ENCODE peak calls at places on chromosomes 11 and 22, in nine cellular contexts. One of them, this sample, is unnamed.

GRCh38 chr11:69911310-69912160 is 92.3 kb upstream of the FGF3 start:
- DNase-seq in adrenal gland: no peak
- DNase-seq in hypothalamus: no peak
- DNase-seq in left lung: peak; percentile 19
- DNase-seq in aorta: peak; percentile 77
- DNase-seq in kidney epithelial cell: no peak
- DNase-seq in right lobe of liver: peak; percentile 46
- DNase-seq in substantia nigra: no peak
- DNase-seq in stimulated activated CD4-positive, alpha-beta T cell treated with anti-CD3 and anti-CD28 coated beads, Interleukin-4, amount 100 ng/mL, for 48 hours: no peak
- DNase-seq in this sample: no peak

GRCh38 chr11:124946735-124947141 is 7.3 kb upstream of the CCDC15 start:
- DNase-seq in adrenal gland: no peak
- DNase-seq in hypothalamus: peak; percentile 73
- DNase-seq in left lung: no peak
- DNase-seq in aorta: no peak
- DNase-seq in kidney epithelial cell: no peak
- DNase-seq in right lobe of liver: no peak
- DNase-seq in substantia nigra: peak; percentile 82
- DNase-seq in stimulated activated CD4-positive, alpha-beta T cell treated with anti-CD3 and anti-CD28 coated beads, Interleukin-4, amount 100 ng/mL, for 48 hours: no peak
- DNase-seq in this sample: peak; percentile 47

GRCh38 chr11:61882879-61883278 is 8.5 kb downstream of the FADS3 start:
- DNase-seq in adrenal gland: no peak
- DNase-seq in hypothalamus: no peak
- DNase-seq in left lung: no peak
- DNase-seq in aorta: no peak
- DNase-seq in kidney epithelial cell: no peak
- DNase-seq in right lobe of liver: no peak
- DNase-seq in substantia nigra: no peak
- DNase-seq in stimulated activated CD4-positive, alpha-beta T cell treated with anti-CD3 and anti-CD28 coated beads, Interleukin-4, amount 100 ng/mL, for 48 hours: no peak
- DNase-seq in this sample: no peak

GRCh38 chr11:113710989-113711388 is 4.9 kb upstream of the TMPRSS5 start:
- DNase-seq in adrenal gland: no peak
- DNase-seq in hypothalamus: no peak
- DNase-seq in left lung: no peak
- DNase-seq in aorta: no peak
- DNase-seq in kidney epithelial cell: no peak
- DNase-seq in right lobe of liver: no peak
- DNase-seq in substantia nigra: no peak
- DNase-seq in stimulated activated CD4-positive, alpha-beta T cell treated with anti-CD3 and anti-CD28 coated beads, Interleukin-4, amount 100 ng/mL, for 48 hours: no peak
- DNase-seq in this sample: no peak

GRCh38 chr11:27795955-27796861 is 96.0 kb upstream of the BDNF start:
- DNase-seq in adrenal gland: no peak
- DNase-seq in hypothalamus: no peak
- DNase-seq in left lung: peak; percentile 46
- DNase-seq in aorta: no peak
- DNase-seq in kidney epithelial cell: no peak
- DNase-seq in right lobe of liver: no peak
- DNase-seq in substantia nigra: no peak
- DNase-seq in stimulated activated CD4-positive, alpha-beta T cell treated with anti-CD3 and anti-CD28 coated beads, Interleukin-4, amount 100 ng/mL, for 48 hours: no peak
- DNase-seq in this sample: no peak

GRCh38 chr11:84503503-84503902 is 1123.6 kb downstream of the DLG2 start:
- DNase-seq in adrenal gland: no peak
- DNase-seq in hypothalamus: no peak
- DNase-seq in left lung: no peak
- DNase-seq in aorta: no peak
- DNase-seq in kidney epithelial cell: no peak
- DNase-seq in right lobe of liver: no peak
- DNase-seq in substantia nigra: no peak
- DNase-seq in stimulated activated CD4-positive, alpha-beta T cell treated with anti-CD3 and anti-CD28 coated beads, Interleukin-4, amount 100 ng/mL, for 48 hours: no peak
- DNase-seq in this sample: no peak

GRCh38 chr22:38570841-38571364 is 920 bp upstream of the DMC1 start:
- DNase-seq in adrenal gland: peak; percentile 59
- DNase-seq in hypothalamus: peak; percentile 78
- DNase-seq in left lung: peak; percentile 36
- DNase-seq in aorta: peak; percentile 87
- DNase-seq in kidney epithelial cell: no peak
- DNase-seq in right lobe of liver: no peak
- DNase-seq in substantia nigra: peak; percentile 32
- DNase-seq in stimulated activated CD4-positive, alpha-beta T cell treated with anti-CD3 and anti-CD28 coated beads, Interleukin-4, amount 100 ng/mL, for 48 hours: peak; percentile 23
- DNase-seq in this sample: no peak

GRCh38 chr11:82546556-82547162 is 187.0 kb downstream of the FAM181B start:
- DNase-seq in adrenal gland: no peak
- DNase-seq in hypothalamus: no peak
- DNase-seq in left lung: no peak
- DNase-seq in aorta: no peak
- DNase-seq in kidney epithelial cell: no peak
- DNase-seq in right lobe of liver: no peak
- DNase-seq in substantia nigra: no peak
- DNase-seq in stimulated activated CD4-positive, alpha-beta T cell treated with anti-CD3 and anti-CD28 coated beads, Interleukin-4, amount 100 ng/mL, for 48 hours: no peak
- DNase-seq in this sample: no peak

GRCh38 chr22:38065539-38065938 is 8.3 kb downstream of the PICK1 start:
- DNase-seq in adrenal gland: no peak
- DNase-seq in hypothalamus: no peak
- DNase-seq in left lung: no peak
- DNase-seq in aorta: no peak
- DNase-seq in kidney epithelial cell: no peak
- DNase-seq in right lobe of liver: no peak
- DNase-seq in substantia nigra: no peak
- DNase-seq in stimulated activated CD4-positive, alpha-beta T cell treated with anti-CD3 and anti-CD28 coated beads, Interleukin-4, amount 100 ng/mL, for 48 hours: no peak
- DNase-seq in this sample: no peak

GRCh38 chr11:99351620-99352019 is 330.9 kb downstream of the CNTN5 start:
- DNase-seq in adrenal gland: no peak
- DNase-seq in hypothalamus: no peak
- DNase-seq in left lung: no peak
- DNase-seq in aorta: no peak
- DNase-seq in kidney epithelial cell: no peak
- DNase-seq in right lobe of liver: no peak
- DNase-seq in substantia nigra: no peak
- DNase-seq in stimulated activated CD4-positive, alpha-beta T cell treated with anti-CD3 and anti-CD28 coated beads, Interleukin-4, amount 100 ng/mL, for 48 hours: no peak
- DNase-seq in this sample: no peak

GRCh38 chr11:61023086-61024035 is 51.9 kb downstream of the CD6 start:
- DNase-seq in adrenal gland: no peak
- DNase-seq in hypothalamus: no peak
- DNase-seq in left lung: no peak
- DNase-seq in aorta: no peak
- DNase-seq in kidney epithelial cell: no peak
- DNase-seq in right lobe of liver: no peak
- DNase-seq in substantia nigra: no peak
- DNase-seq in stimulated activated CD4-positive, alpha-beta T cell treated with anti-CD3 and anti-CD28 coated beads, Interleukin-4, amount 100 ng/mL, for 48 hours: peak; percentile 57
- DNase-seq in this sample: no peak

GRCh38 chr11:119739021-119739703 is 10.2 kb upstream of the NECTIN1 start:
- DNase-seq in adrenal gland: no peak
- DNase-seq in hypothalamus: no peak
- DNase-seq in left lung: no peak
- DNase-seq in aorta: no peak
- DNase-seq in kidney epithelial cell: no peak
- DNase-seq in right lobe of liver: no peak
- DNase-seq in substantia nigra: no peak
- DNase-seq in stimulated activated CD4-positive, alpha-beta T cell treated with anti-CD3 and anti-CD28 coated beads, Interleukin-4, amount 100 ng/mL, for 48 hours: no peak
- DNase-seq in this sample: no peak

GRCh38 chr22:29143848-29144785 is 61.6 kb upstream of the EMID1 start:
- DNase-seq in adrenal gland: peak; percentile 41
- DNase-seq in hypothalamus: no peak
- DNase-seq in left lung: no peak
- DNase-seq in aorta: peak; percentile 22
- DNase-seq in kidney epithelial cell: no peak
- DNase-seq in right lobe of liver: no peak
- DNase-seq in substantia nigra: no peak
- DNase-seq in stimulated activated CD4-positive, alpha-beta T cell treated with anti-CD3 and anti-CD28 coated beads, Interleukin-4, amount 100 ng/mL, for 48 hours: no peak
- DNase-seq in this sample: no peak

GRCh38 chr22:46036558-46037408 is 59.8 kb upstream of the WNT7B start:
- DNase-seq in adrenal gland: peak; percentile 70
- DNase-seq in hypothalamus: no peak
- DNase-seq in left lung: peak; percentile 41
- DNase-seq in aorta: peak; percentile 66
- DNase-seq in kidney epithelial cell: no peak
- DNase-seq in right lobe of liver: peak; percentile 56
- DNase-seq in substantia nigra: no peak
- DNase-seq in stimulated activated CD4-positive, alpha-beta T cell treated with anti-CD3 and anti-CD28 coated beads, Interleukin-4, amount 100 ng/mL, for 48 hours: no peak
- DNase-seq in this sample: no peak

GRCh38 chr11:13685461-13686108 is 17.1 kb downstream of the FAR1 start:
- DNase-seq in adrenal gland: no peak
- DNase-seq in hypothalamus: no peak
- DNase-seq in left lung: no peak
- DNase-seq in aorta: no peak
- DNase-seq in kidney epithelial cell: no peak
- DNase-seq in right lobe of liver: no peak
- DNase-seq in substantia nigra: no peak
- DNase-seq in stimulated activated CD4-positive, alpha-beta T cell treated with anti-CD3 and anti-CD28 coated beads, Interleukin-4, amount 100 ng/mL, for 48 hours: no peak
- DNase-seq in this sample: no peak

GRCh38 chr11:86940122-86940777 is 14.9 kb downstream of the FZD4 start:
- DNase-seq in adrenal gland: peak; percentile 83
- DNase-seq in hypothalamus: no peak
- DNase-seq in left lung: no peak
- DNase-seq in aorta: no peak
- DNase-seq in kidney epithelial cell: no peak
- DNase-seq in right lobe of liver: peak; percentile 60
- DNase-seq in substantia nigra: no peak
- DNase-seq in stimulated activated CD4-positive, alpha-beta T cell treated with anti-CD3 and anti-CD28 coated beads, Interleukin-4, amount 100 ng/mL, for 48 hours: no peak
- DNase-seq in this sample: no peak

GRCh38 chr11:46356911-46357482 is 9.7 kb downstream of the DGKZ start:
- DNase-seq in adrenal gland: no peak
- DNase-seq in hypothalamus: no peak
- DNase-seq in left lung: no peak
- DNase-seq in aorta: no peak
- DNase-seq in kidney epithelial cell: no peak
- DNase-seq in right lobe of liver: no peak
- DNase-seq in substantia nigra: no peak
- DNase-seq in stimulated activated CD4-positive, alpha-beta T cell treated with anti-CD3 and anti-CD28 coated beads, Interleukin-4, amount 100 ng/mL, for 48 hours: no peak
- DNase-seq in this sample: no peak

GRCh38 chr11:6219359-6219758 is 14.0 kb downstream of the C11orf42 start:
- DNase-seq in adrenal gland: peak; percentile 79
- DNase-seq in hypothalamus: no peak
- DNase-seq in left lung: no peak
- DNase-seq in aorta: no peak
- DNase-seq in kidney epithelial cell: peak; percentile 56
- DNase-seq in right lobe of liver: no peak
- DNase-seq in substantia nigra: no peak
- DNase-seq in stimulated activated CD4-positive, alpha-beta T cell treated with anti-CD3 and anti-CD28 coated beads, Interleukin-4, amount 100 ng/mL, for 48 hours: no peak
- DNase-seq in this sample: peak; percentile 74

GRCh38 chr11:832529-833113 is at the start of gene CD151:
- DNase-seq in adrenal gland: peak; percentile 64
- DNase-seq in hypothalamus: peak; percentile 42
- DNase-seq in left lung: no peak
- DNase-seq in aorta: no peak
- DNase-seq in kidney epithelial cell: no peak
- DNase-seq in right lobe of liver: no peak
- DNase-seq in substantia nigra: no peak
- DNase-seq in stimulated activated CD4-positive, alpha-beta T cell treated with anti-CD3 and anti-CD28 coated beads, Interleukin-4, amount 100 ng/mL, for 48 hours: no peak
- DNase-seq in this sample: no peak

GRCh38 chr11:26344647-26345046 is 12.7 kb downstream of the ANO3 start:
- DNase-seq in adrenal gland: no peak
- DNase-seq in hypothalamus: no peak
- DNase-seq in left lung: no peak
- DNase-seq in aorta: no peak
- DNase-seq in kidney epithelial cell: no peak
- DNase-seq in right lobe of liver: no peak
- DNase-seq in substantia nigra: no peak
- DNase-seq in stimulated activated CD4-positive, alpha-beta T cell treated with anti-CD3 and anti-CD28 coated beads, Interleukin-4, amount 100 ng/mL, for 48 hours: no peak
- DNase-seq in this sample: no peak

GRCh38 chr11:134367781-134368180 is 36.0 kb downstream of the GLB1L2 start:
- DNase-seq in adrenal gland: no peak
- DNase-seq in hypothalamus: no peak
- DNase-seq in left lung: peak; percentile 4
- DNase-seq in aorta: peak; percentile 62
- DNase-seq in kidney epithelial cell: no peak
- DNase-seq in right lobe of liver: no peak
- DNase-seq in substantia nigra: no peak
- DNase-seq in stimulated activated CD4-positive, alpha-beta T cell treated with anti-CD3 and anti-CD28 coated beads, Interleukin-4, amount 100 ng/mL, for 48 hours: no peak
- DNase-seq in this sample: no peak

GRCh38 chr22:19400881-19401280 is 30.7 kb downstream of the HIRA start:
- DNase-seq in adrenal gland: peak; percentile 25
- DNase-seq in hypothalamus: no peak
- DNase-seq in left lung: no peak
- DNase-seq in aorta: peak; percentile 31
- DNase-seq in kidney epithelial cell: no peak
- DNase-seq in right lobe of liver: peak; percentile 22
- DNase-seq in substantia nigra: no peak
- DNase-seq in stimulated activated CD4-positive, alpha-beta T cell treated with anti-CD3 and anti-CD28 coated beads, Interleukin-4, amount 100 ng/mL, for 48 hours: no peak
- DNase-seq in this sample: no peak

GRCh38 chr11:19472679-19473078 is 231.9 kb upstream of the E2F8 start:
- DNase-seq in adrenal gland: no peak
- DNase-seq in hypothalamus: no peak
- DNase-seq in left lung: no peak
- DNase-seq in aorta: no peak
- DNase-seq in kidney epithelial cell: no peak
- DNase-seq in right lobe of liver: no peak
- DNase-seq in substantia nigra: no peak
- DNase-seq in stimulated activated CD4-positive, alpha-beta T cell treated with anti-CD3 and anti-CD28 coated beads, Interleukin-4, amount 100 ng/mL, for 48 hours: no peak
- DNase-seq in this sample: no peak

GRCh38 chr11:117547911-117548310 is 220.3 kb downstream of the CEP164 start:
- DNase-seq in adrenal gland: no peak
- DNase-seq in hypothalamus: no peak
- DNase-seq in left lung: no peak
- DNase-seq in aorta: peak; percentile 35
- DNase-seq in kidney epithelial cell: no peak
- DNase-seq in right lobe of liver: no peak
- DNase-seq in substantia nigra: no peak
- DNase-seq in stimulated activated CD4-positive, alpha-beta T cell treated with anti-CD3 and anti-CD28 coated beads, Interleukin-4, amount 100 ng/mL, for 48 hours: no peak
- DNase-seq in this sample: no peak

GRCh38 chr11:75240381-75241035 is at the start of gene TPBGL:
- DNase-seq in adrenal gland: peak; percentile 57
- DNase-seq in hypothalamus: no peak
- DNase-seq in left lung: peak; percentile 41
- DNase-seq in aorta: no peak
- DNase-seq in kidney epithelial cell: no peak
- DNase-seq in right lobe of liver: no peak
- DNase-seq in substantia nigra: no peak
- DNase-seq in stimulated activated CD4-positive, alpha-beta T cell treated with anti-CD3 and anti-CD28 coated beads, Interleukin-4, amount 100 ng/mL, for 48 hours: no peak
- DNase-seq in this sample: no peak

GRCh38 chr11:47917643-47918369 is 62.6 kb upstream of the PTPRJ start:
- DNase-seq in adrenal gland: peak; percentile 97
- DNase-seq in hypothalamus: no peak
- DNase-seq in left lung: peak; percentile 95
- DNase-seq in aorta: peak; percentile 87
- DNase-seq in kidney epithelial cell: peak; percentile 39
- DNase-seq in right lobe of liver: peak; percentile 54
- DNase-seq in substantia nigra: peak; percentile 8
- DNase-seq in stimulated activated CD4-positive, alpha-beta T cell treated with anti-CD3 and anti-CD28 coated beads, Interleukin-4, amount 100 ng/mL, for 48 hours: no peak
- DNase-seq in this sample: peak; percentile 99

GRCh38 chr11:102470257-102470656 is 17.7 kb upstream of the TMEM123 start:
- DNase-seq in adrenal gland: no peak
- DNase-seq in hypothalamus: no peak
- DNase-seq in left lung: no peak
- DNase-seq in aorta: no peak
- DNase-seq in kidney epithelial cell: no peak
- DNase-seq in right lobe of liver: no peak
- DNase-seq in substantia nigra: no peak
- DNase-seq in stimulated activated CD4-positive, alpha-beta T cell treated with anti-CD3 and anti-CD28 coated beads, Interleukin-4, amount 100 ng/mL, for 48 hours: no peak
- DNase-seq in this sample: no peak

GRCh38 chr11:68149417-68149816 is 28.2 kb upstream of the CHKA start:
- DNase-seq in adrenal gland: peak; percentile 46
- DNase-seq in hypothalamus: no peak
- DNase-seq in left lung: no peak
- DNase-seq in aorta: no peak
- DNase-seq in kidney epithelial cell: no peak
- DNase-seq in right lobe of liver: no peak
- DNase-seq in substantia nigra: no peak
- DNase-seq in stimulated activated CD4-positive, alpha-beta T cell treated with anti-CD3 and anti-CD28 coated beads, Interleukin-4, amount 100 ng/mL, for 48 hours: no peak
- DNase-seq in this sample: no peak

GRCh38 chr22:20061481-20061861 is 18.6 kb upstream of the DGCR8 start:
- DNase-seq in adrenal gland: peak; percentile 74
- DNase-seq in hypothalamus: peak; percentile 19
- DNase-seq in left lung: no peak
- DNase-seq in aorta: no peak
- DNase-seq in kidney epithelial cell: no peak
- DNase-seq in right lobe of liver: no peak
- DNase-seq in substantia nigra: no peak
- DNase-seq in stimulated activated CD4-positive, alpha-beta T cell treated with anti-CD3 and anti-CD28 coated beads, Interleukin-4, amount 100 ng/mL, for 48 hours: no peak
- DNase-seq in this sample: no peak

GRCh38 chr11:2166091-2166851 is 5.3 kb upstream of the INS start:
- DNase-seq in adrenal gland: no peak
- DNase-seq in hypothalamus: no peak
- DNase-seq in left lung: no peak
- DNase-seq in aorta: no peak
- DNase-seq in kidney epithelial cell: no peak
- DNase-seq in right lobe of liver: peak; percentile 71
- DNase-seq in substantia nigra: no peak
- DNase-seq in stimulated activated CD4-positive, alpha-beta T cell treated with anti-CD3 and anti-CD28 coated beads, Interleukin-4, amount 100 ng/mL, for 48 hours: peak; percentile 50
- DNase-seq in this sample: no peak

GRCh38 chr11:133064152-133064877 is 468.0 kb downstream of the OPCML start:
- DNase-seq in adrenal gland: peak; percentile 74
- DNase-seq in hypothalamus: peak; percentile 74
- DNase-seq in left lung: no peak
- DNase-seq in aorta: peak; percentile 89
- DNase-seq in kidney epithelial cell: no peak
- DNase-seq in right lobe of liver: peak; percentile 82
- DNase-seq in substantia nigra: peak; percentile 64
- DNase-seq in stimulated activated CD4-positive, alpha-beta T cell treated with anti-CD3 and anti-CD28 coated beads, Interleukin-4, amount 100 ng/mL, for 48 hours: peak; percentile 5
- DNase-seq in this sample: no peak